ENCODE peak calls at places on chromosomes 5 and 9, in ten cellular contexts. One of them, this sample, is unnamed.
A peak's percentile ranks its signal among the peaks of the same experiment; 100 is the strongest.

GRCh38 chr5:173623296-173623771 is 6.9 kb upstream of the BOD1 start:
- DNase-seq in astrocyte of the cerebellum: no peak
- DNase-seq in IMR-90: no peak
- DNase-seq in right atrium auricular region: no peak
- DNase-seq in fibroblast of the conjunctiva: no peak
- DNase-seq in MCF 10A: no peak
- DNase-seq in ELR: no peak
- DNase-seq in body of pancreas: no peak
- DNase-seq in GM23338: no peak
- DNase-seq in activated naive CD4-positive, alpha-beta T cell treated with anti-CD3 and anti-CD28 coated beads for 36 hours: no peak
- DNase-seq in this sample: no peak

GRCh38 chr5:95910521-95910920 is 51.1 kb downstream of the ELL2 start:
- DNase-seq in astrocyte of the cerebellum: no peak
- DNase-seq in IMR-90: no peak
- DNase-seq in right atrium auricular region: no peak
- DNase-seq in fibroblast of the conjunctiva: no peak
- DNase-seq in MCF 10A: no peak
- DNase-seq in ELR: no peak
- DNase-seq in body of pancreas: no peak
- DNase-seq in GM23338: no peak
- DNase-seq in activated naive CD4-positive, alpha-beta T cell treated with anti-CD3 and anti-CD28 coated beads for 36 hours: no peak
- DNase-seq in this sample: no peak

GRCh38 chr5:170070556-170071412 is 34.9 kb upstream of the FOXI1 start:
- DNase-seq in astrocyte of the cerebellum: peak; percentile 1
- DNase-seq in IMR-90: peak; percentile 45
- DNase-seq in right atrium auricular region: no peak
- DNase-seq in fibroblast of the conjunctiva: peak; percentile 4
- DNase-seq in MCF 10A: peak; percentile 60
- DNase-seq in ELR: peak; percentile 65
- DNase-seq in body of pancreas: peak; percentile 7
- DNase-seq in GM23338: peak; percentile 81
- DNase-seq in activated naive CD4-positive, alpha-beta T cell treated with anti-CD3 and anti-CD28 coated beads for 36 hours: no peak
- DNase-seq in this sample: no peak

GRCh38 chr9:83932001-83932400 is 10.8 kb upstream of the KIF27 start:
- DNase-seq in astrocyte of the cerebellum: no peak
- DNase-seq in IMR-90: no peak
- DNase-seq in right atrium auricular region: no peak
- DNase-seq in fibroblast of the conjunctiva: no peak
- DNase-seq in MCF 10A: peak; percentile 24
- DNase-seq in ELR: peak; percentile 22
- DNase-seq in body of pancreas: no peak
- DNase-seq in GM23338: no peak
- DNase-seq in activated naive CD4-positive, alpha-beta T cell treated with anti-CD3 and anti-CD28 coated beads for 36 hours: no peak
- DNase-seq in this sample: no peak

GRCh38 chr5:126414874-126415502 is 8.2 kb upstream of the GRAMD2B start:
- DNase-seq in astrocyte of the cerebellum: peak; percentile 59
- DNase-seq in IMR-90: peak; percentile 77
- DNase-seq in right atrium auricular region: no peak
- DNase-seq in fibroblast of the conjunctiva: peak; percentile 51
- DNase-seq in MCF 10A: peak; percentile 72
- DNase-seq in ELR: peak; percentile 5
- DNase-seq in body of pancreas: peak; percentile 48
- DNase-seq in GM23338: no peak
- DNase-seq in activated naive CD4-positive, alpha-beta T cell treated with anti-CD3 and anti-CD28 coated beads for 36 hours: no peak
- DNase-seq in this sample: no peak

GRCh38 chr5:89473196-89473595 is 590.2 kb upstream of the MEF2C start:
- DNase-seq in astrocyte of the cerebellum: no peak
- DNase-seq in IMR-90: no peak
- DNase-seq in right atrium auricular region: no peak
- DNase-seq in fibroblast of the conjunctiva: peak; percentile 6
- DNase-seq in MCF 10A: no peak
- DNase-seq in ELR: no peak
- DNase-seq in body of pancreas: no peak
- DNase-seq in GM23338: no peak
- DNase-seq in activated naive CD4-positive, alpha-beta T cell treated with anti-CD3 and anti-CD28 coated beads for 36 hours: no peak
- DNase-seq in this sample: no peak

GRCh38 chr9:136858452-136858843 is 6.3 kb downstream of the MAMDC4 start:
- DNase-seq in astrocyte of the cerebellum: no peak
- DNase-seq in IMR-90: no peak
- DNase-seq in right atrium auricular region: no peak
- DNase-seq in fibroblast of the conjunctiva: no peak
- DNase-seq in MCF 10A: no peak
- DNase-seq in ELR: no peak
- DNase-seq in body of pancreas: no peak
- DNase-seq in GM23338: no peak
- DNase-seq in activated naive CD4-positive, alpha-beta T cell treated with anti-CD3 and anti-CD28 coated beads for 36 hours: no peak
- DNase-seq in this sample: no peak

GRCh38 chr5:8650197-8650596 is 781.2 kb downstream of the MTRR start:
- DNase-seq in astrocyte of the cerebellum: peak; percentile 70
- DNase-seq in IMR-90: peak; percentile 4
- DNase-seq in right atrium auricular region: no peak
- DNase-seq in fibroblast of the conjunctiva: no peak
- DNase-seq in MCF 10A: no peak
- DNase-seq in ELR: peak; percentile 12
- DNase-seq in body of pancreas: no peak
- DNase-seq in GM23338: no peak
- DNase-seq in activated naive CD4-positive, alpha-beta T cell treated with anti-CD3 and anti-CD28 coated beads for 36 hours: no peak
- DNase-seq in this sample: no peak

GRCh38 chr5:137400571-137400970 is 98.6 kb downstream of the SPOCK1 start:
- DNase-seq in astrocyte of the cerebellum: no peak
- DNase-seq in IMR-90: no peak
- DNase-seq in right atrium auricular region: no peak
- DNase-seq in fibroblast of the conjunctiva: no peak
- DNase-seq in MCF 10A: no peak
- DNase-seq in ELR: no peak
- DNase-seq in body of pancreas: no peak
- DNase-seq in GM23338: no peak
- DNase-seq in activated naive CD4-positive, alpha-beta T cell treated with anti-CD3 and anti-CD28 coated beads for 36 hours: no peak
- DNase-seq in this sample: no peak

GRCh38 chr9:113548221-113549041 is 84.9 kb downstream of the RGS3 start:
- DNase-seq in astrocyte of the cerebellum: no peak
- DNase-seq in IMR-90: no peak
- DNase-seq in right atrium auricular region: peak; percentile 89
- DNase-seq in fibroblast of the conjunctiva: no peak
- DNase-seq in MCF 10A: no peak
- DNase-seq in ELR: no peak
- DNase-seq in body of pancreas: peak; percentile 78
- DNase-seq in GM23338: peak; percentile 18
- DNase-seq in activated naive CD4-positive, alpha-beta T cell treated with anti-CD3 and anti-CD28 coated beads for 36 hours: peak; percentile 32
- DNase-seq in this sample: no peak

GRCh38 chr5:167939686-167940085 is 351.8 kb upstream of the WWC1 start:
- DNase-seq in astrocyte of the cerebellum: no peak
- DNase-seq in IMR-90: no peak
- DNase-seq in right atrium auricular region: no peak
- DNase-seq in fibroblast of the conjunctiva: no peak
- DNase-seq in MCF 10A: no peak
- DNase-seq in ELR: no peak
- DNase-seq in body of pancreas: no peak
- DNase-seq in GM23338: no peak
- DNase-seq in activated naive CD4-positive, alpha-beta T cell treated with anti-CD3 and anti-CD28 coated beads for 36 hours: no peak
- DNase-seq in this sample: no peak

GRCh38 chr9:33051149-33051548 is 25.3 kb downstream of the SMU1 start:
- DNase-seq in astrocyte of the cerebellum: no peak
- DNase-seq in IMR-90: no peak
- DNase-seq in right atrium auricular region: no peak
- DNase-seq in fibroblast of the conjunctiva: no peak
- DNase-seq in MCF 10A: no peak
- DNase-seq in ELR: no peak
- DNase-seq in body of pancreas: no peak
- DNase-seq in GM23338: no peak
- DNase-seq in activated naive CD4-positive, alpha-beta T cell treated with anti-CD3 and anti-CD28 coated beads for 36 hours: no peak
- DNase-seq in this sample: no peak